ENCODE peak calls at places on chromosomes 12 and 14, in seven cellular contexts. Q, J, O, V, Z, A and S are unnamed samples.

GRCh38 chr12:111178194-111179081 is 190.5 kb downstream of the PHETA1 start:
- DNase-seq in Q (no peak), J (no peak), O (peak), V (no peak), Z (no peak), A (no peak), S (no peak)

GRCh38 chr14:22596354-22596879 is 1.7 kb upstream of the ABHD4 start:
- DNase-seq in Q (no peak), J (no peak), O (no peak), V (no peak), Z (no peak), A (no peak), S (no peak)

GRCh38 chr12:124745891-124746570 is 117.6 kb downstream of the SCARB1 start:
- DNase-seq in Q (no peak), J (peak), O (peak), V (peak), Z (no peak), A (peak), S (peak)

GRCh38 chr12:65615091-65615490 is 209.2 kb upstream of the HMGA2 start:
- DNase-seq in Q (no peak), J (no peak), O (no peak), V (no peak), Z (no peak), A (no peak), S (no peak)

GRCh38 chr12:48175613-48176416 is 7.6 kb upstream of the CCDC184 start:
- DNase-seq in Q (no peak), J (no peak), O (no peak), V (no peak), Z (no peak), A (no peak), S (no peak)

GRCh38 chr12:121534495-121535148 is 46.2 kb downstream of the KDM2B start:
- DNase-seq in Q (no peak), J (no peak), O (no peak), V (peak), Z (no peak), A (no peak), S (no peak)

GRCh38 chr14:62099091-62099490 is 336.9 kb downstream of the SNAPC1 start:
- DNase-seq in Q (no peak), J (no peak), O (no peak), V (no peak), Z (no peak), A (no peak), S (no peak)

GRCh38 chr14:72332871-72333270 is 400.6 kb downstream of the RGS6 start:
- DNase-seq in Q (no peak), J (no peak), O (no peak), V (no peak), Z (no peak), A (no peak), S (no peak)

GRCh38 chr12:116693259-116694227 is 44.3 kb downstream of the SPRING1 start:
- DNase-seq in Q (no peak), J (no peak), O (peak), V (no peak), Z (no peak), A (peak), S (peak)

GRCh38 chr14:105476937-105477658 is 2.5 kb downstream of the CRIP2 start:
- DNase-seq in Q (no peak), J (no peak), O (peak), V (no peak), Z (no peak), A (no peak), S (no peak)

GRCh38 chr12:6987956-6988573 is 17.4 kb downstream of the EMG1 start:
- DNase-seq in Q (no peak), J (no peak), O (no peak), V (no peak), Z (no peak), A (no peak), S (no peak)

GRCh38 chr14:52117433-52117832 is 48.6 kb upstream of the NID2 start:
- DNase-seq in Q (no peak), J (no peak), O (no peak), V (no peak), Z (no peak), A (no peak), S (no peak)

GRCh38 chr12:25557830-25558436 is 4.8 kb upstream of the LMNTD1 start:
- DNase-seq in Q (no peak), J (peak), O (peak), V (no peak), Z (no peak), A (peak), S (peak)

GRCh38 chr12:79911889-79912656 is 22.8 kb downstream of the PPP1R12A start:
- DNase-seq in Q (no peak), J (no peak), O (no peak), V (no peak), Z (no peak), A (no peak), S (no peak)

GRCh38 chr14:102525213-102526143 is 15.9 kb upstream of the ANKRD9 start:
- DNase-seq in Q (no peak), J (peak), O (no peak), V (no peak), Z (peak), A (no peak), S (peak)

GRCh38 chr14:105088812-105089745 is 23.8 kb upstream of the GPR132 start:
- DNase-seq in Q (no peak), J (no peak), O (no peak), V (no peak), Z (no peak), A (no peak), S (no peak)

GRCh38 chr12:22624908-22625646 is at the start of gene ETNK1:
- DNase-seq in Q (no peak), J (peak), O (peak), V (peak), Z (peak), A (peak), S (peak)

GRCh38 chr14:101005447-101005846 is 101.9 kb upstream of the RTL1 start:
- DNase-seq in Q (no peak), J (no peak), O (no peak), V (peak), Z (no peak), A (no peak), S (no peak)

GRCh38 chr14:101006008-101006407 is 102.5 kb upstream of the RTL1 start:
- DNase-seq in Q (no peak), J (no peak), O (no peak), V (peak), Z (no peak), A (no peak), S (no peak)

GRCh38 chr14:101007004-101007614 is 103.6 kb upstream of the RTL1 start:
- DNase-seq in Q (no peak), J (no peak), O (no peak), V (no peak), Z (no peak), A (no peak), S (no peak)

GRCh38 chr14:101004176-101004575 is 100.7 kb upstream of the RTL1 start:
- DNase-seq in Q (no peak), J (no peak), O (no peak), V (no peak), Z (no peak), A (no peak), S (no peak)

DNA sequence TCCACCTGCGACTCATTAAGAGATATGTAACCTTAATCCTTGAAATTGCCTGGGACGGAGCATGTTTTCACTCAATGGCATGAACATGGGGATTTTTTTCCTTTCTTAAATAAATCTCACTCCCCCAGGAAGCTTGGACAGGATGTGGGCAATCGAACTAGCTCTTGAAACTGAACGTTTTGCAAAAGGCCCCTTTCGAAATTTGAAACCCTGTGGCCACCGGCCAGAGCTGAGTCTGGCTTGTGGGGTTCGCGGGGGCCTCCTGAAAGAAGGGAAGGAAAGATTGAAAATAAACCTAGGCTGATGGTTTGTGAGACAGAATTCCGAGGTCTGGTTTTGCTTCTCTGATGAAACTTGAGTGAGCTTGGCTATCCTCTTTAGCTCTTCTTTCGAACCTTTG is 101.4 kb upstream of the RTL1 start:
- DNase-seq in Q (no peak), J (no peak), O (no peak), V (peak), Z (no peak), A (no peak), S (no peak)
- TF ChIP-seq SIN3A in Q (no peak), J (no peak), O (no peak), V (no peak), Z (no peak), A (no peak), S (no peak)

GRCh38 chr12:51721281-51721940 is 127.1 kb downstream of the FIGNL2 start:
- DNase-seq in Q (no peak), J (no peak), O (peak), V (peak), Z (no peak), A (no peak), S (no peak)
- TF ChIP-seq SIN3A in Q (no peak), J (no peak), O (no peak), V (no peak), Z (no peak), A (no peak), S (no peak)

GRCh38 chr12:120079352-120080042 is 37.1 kb downstream of the RAB35 start:
- DNase-seq in Q (no peak), J (peak), O (no peak), V (no peak), Z (no peak), A (no peak), S (peak)

GRCh38 chr12:120076651-120077050 is 39.9 kb downstream of the RAB35 start:
- DNase-seq in Q (no peak), J (no peak), O (no peak), V (no peak), Z (no peak), A (no peak), S (no peak)

GRCh38 chr12:120080043-120080400 is 36.5 kb downstream of the RAB35 start:
- DNase-seq in Q (no peak), J (no peak), O (no peak), V (no peak), Z (no peak), A (no peak), S (no peak)

GRCh38 chr12:120077260-120077659 is 39.3 kb downstream of the RAB35 start:
- DNase-seq in Q (no peak), J (no peak), O (no peak), V (no peak), Z (no peak), A (no peak), S (no peak)

GRCh38 chr12:120078868-120079267 is 37.7 kb downstream of the RAB35 start:
- DNase-seq in Q (no peak), J (no peak), O (no peak), V (no peak), Z (no peak), A (no peak), S (no peak)
- TF ChIP-seq SIN3A in Q (no peak), J (no peak), O (no peak), V (no peak), Z (no peak), A (no peak), S (no peak)

GRCh38 chr14:67537736-67538135 is 4.6 kb downstream of the PLEKHH1 start:
- DNase-seq in Q (no peak), J (no peak), O (no peak), V (no peak), Z (no peak), A (no peak), S (no peak)

GRCh38 chr14:67536087-67536486 is 3.0 kb downstream of the PLEKHH1 start:
- DNase-seq in Q (no peak), J (no peak), O (no peak), V (no peak), Z (no peak), A (no peak), S (no peak)

GRCh38 chr14:67538501-67538900 is 5.4 kb downstream of the PLEKHH1 start:
- DNase-seq in Q (no peak), J (no peak), O (no peak), V (no peak), Z (no peak), A (no peak), S (no peak)

GRCh38 chr14:67541448-67542387 is 8.6 kb downstream of the PLEKHH1 start:
- DNase-seq in Q (no peak), J (no peak), O (no peak), V (peak), Z (no peak), A (peak), S (no peak)

GRCh38 chr14:67539116-67539515 is 6.0 kb downstream of the PLEKHH1 start:
- DNase-seq in Q (no peak), J (no peak), O (no peak), V (no peak), Z (no peak), A (no peak), S (no peak)
- TF ChIP-seq SIN3A in Q (no peak), J (no peak), O (no peak), V (no peak), Z (no peak), A (no peak), S (no peak)

GRCh38 chr12:93376436-93377251 is 1.1 kb upstream of the NUDT4 start:
- DNase-seq in Q (no peak), J (no peak), O (no peak), V (peak), Z (no peak), A (no peak), S (peak)
- TF ChIP-seq SIN3A in Q (no peak), J (no peak), O (no peak), V (no peak), Z (peak), A (no peak), S (no peak)